ENCODE peak calls at places on chromosome 6, in nine cellular contexts. One of them, this sample, is unnamed.

GRCh38 chr6:10373642-10374359 is 41.1 kb downstream of the TFAP2A start:
- DNase-seq in left cardiac atrium: no peak
- DNase-seq in activated CD4-positive, alpha-beta T cell treated with anti-CD3 and anti-CD28 coated beads for 48 hours: no peak
- DNase-seq in upper lobe of right lung: no peak
- DNase-seq in NT2/D1: no peak
- DNase-seq in H7: no peak
- DNase-seq in LoVo: peak
- DNase-seq in NCI-H2081: no peak
- DNase-seq in dermis blood vessel endothelial cell: no peak
- DNase-seq in this sample: no peak

GRCh38 chr6:38311201-38311600 is 328.5 kb downstream of the BTBD9 start:
- DNase-seq in left cardiac atrium: no peak
- DNase-seq in activated CD4-positive, alpha-beta T cell treated with anti-CD3 and anti-CD28 coated beads for 48 hours: no peak
- DNase-seq in upper lobe of right lung: no peak
- DNase-seq in NT2/D1: no peak
- DNase-seq in H7: no peak
- DNase-seq in LoVo: no peak
- DNase-seq in NCI-H2081: no peak
- DNase-seq in dermis blood vessel endothelial cell: no peak
- DNase-seq in this sample: no peak

GRCh38 chr6:52543729-52544324 is 33.0 kb downstream of the TRAM2 start:
- DNase-seq in left cardiac atrium: no peak
- DNase-seq in activated CD4-positive, alpha-beta T cell treated with anti-CD3 and anti-CD28 coated beads for 48 hours: no peak
- DNase-seq in upper lobe of right lung: no peak
- DNase-seq in NT2/D1: no peak
- DNase-seq in H7: no peak
- DNase-seq in LoVo: no peak
- DNase-seq in NCI-H2081: no peak
- DNase-seq in dermis blood vessel endothelial cell: peak
- DNase-seq in this sample: no peak

GRCh38 chr6:122622404-122622938 is 12.3 kb downstream of the PKIB start:
- DNase-seq in left cardiac atrium: no peak
- DNase-seq in activated CD4-positive, alpha-beta T cell treated with anti-CD3 and anti-CD28 coated beads for 48 hours: no peak
- DNase-seq in upper lobe of right lung: no peak
- DNase-seq in NT2/D1: no peak
- DNase-seq in H7: no peak
- DNase-seq in LoVo: no peak
- DNase-seq in NCI-H2081: peak
- DNase-seq in dermis blood vessel endothelial cell: no peak
- DNase-seq in this sample: no peak

GRCh38 chr6:4340544-4340943 is 205.2 kb upstream of the ECI2 start:
- DNase-seq in left cardiac atrium: no peak
- DNase-seq in activated CD4-positive, alpha-beta T cell treated with anti-CD3 and anti-CD28 coated beads for 48 hours: no peak
- DNase-seq in upper lobe of right lung: no peak
- DNase-seq in NT2/D1: no peak
- DNase-seq in H7: no peak
- DNase-seq in LoVo: no peak
- DNase-seq in NCI-H2081: no peak
- DNase-seq in dermis blood vessel endothelial cell: no peak
- DNase-seq in this sample: no peak

GRCh38 chr6:144153260-144153659 is 2.9 kb downstream of the STX11 start:
- DNase-seq in left cardiac atrium: no peak
- DNase-seq in activated CD4-positive, alpha-beta T cell treated with anti-CD3 and anti-CD28 coated beads for 48 hours: no peak
- DNase-seq in upper lobe of right lung: no peak
- DNase-seq in NT2/D1: no peak
- DNase-seq in H7: no peak
- DNase-seq in LoVo: no peak
- DNase-seq in NCI-H2081: no peak
- DNase-seq in dermis blood vessel endothelial cell: no peak
- DNase-seq in this sample: no peak

GRCh38 chr6:32968093-32968769 is at the start of gene BRD2:
- DNase-seq in left cardiac atrium: peak
- DNase-seq in activated CD4-positive, alpha-beta T cell treated with anti-CD3 and anti-CD28 coated beads for 48 hours: peak
- DNase-seq in upper lobe of right lung: peak
- DNase-seq in NT2/D1: peak
- DNase-seq in H7: peak
- DNase-seq in LoVo: peak
- DNase-seq in NCI-H2081: peak
- DNase-seq in dermis blood vessel endothelial cell: peak
- DNase-seq in this sample: peak

GRCh38 chr6:22826961-22827360 is 257.6 kb downstream of the HDGFL1 start:
- DNase-seq in left cardiac atrium: no peak
- DNase-seq in activated CD4-positive, alpha-beta T cell treated with anti-CD3 and anti-CD28 coated beads for 48 hours: no peak
- DNase-seq in upper lobe of right lung: no peak
- DNase-seq in NT2/D1: no peak
- DNase-seq in H7: no peak
- DNase-seq in LoVo: no peak
- DNase-seq in NCI-H2081: no peak
- DNase-seq in dermis blood vessel endothelial cell: peak
- DNase-seq in this sample: no peak

GRCh38 chr6:26045046-26045938 is 41.9 kb upstream of the HFE start:
- DNase-seq in left cardiac atrium: peak
- DNase-seq in activated CD4-positive, alpha-beta T cell treated with anti-CD3 and anti-CD28 coated beads for 48 hours: peak
- DNase-seq in upper lobe of right lung: peak
- DNase-seq in NT2/D1: peak
- DNase-seq in H7: no peak
- DNase-seq in LoVo: peak
- DNase-seq in NCI-H2081: no peak
- DNase-seq in dermis blood vessel endothelial cell: peak
- DNase-seq in this sample: peak

GRCh38 chr6:13307508-13307995 is 20.8 kb downstream of the TBC1D7 start:
- DNase-seq in left cardiac atrium: no peak
- DNase-seq in activated CD4-positive, alpha-beta T cell treated with anti-CD3 and anti-CD28 coated beads for 48 hours: no peak
- DNase-seq in upper lobe of right lung: no peak
- DNase-seq in NT2/D1: no peak
- DNase-seq in H7: no peak
- DNase-seq in LoVo: no peak
- DNase-seq in NCI-H2081: no peak
- DNase-seq in dermis blood vessel endothelial cell: peak
- DNase-seq in this sample: no peak

GRCh38 chr6:33863723-33864440 is 60.1 kb upstream of the MLN start:
- DNase-seq in left cardiac atrium: no peak
- DNase-seq in activated CD4-positive, alpha-beta T cell treated with anti-CD3 and anti-CD28 coated beads for 48 hours: no peak
- DNase-seq in upper lobe of right lung: no peak
- DNase-seq in NT2/D1: no peak
- DNase-seq in H7: no peak
- DNase-seq in LoVo: no peak
- DNase-seq in NCI-H2081: no peak
- DNase-seq in dermis blood vessel endothelial cell: no peak
- DNase-seq in this sample: no peak

GRCh38 chr6:35474129-35474977 is 6.2 kb downstream of the RPL10A start:
- DNase-seq in left cardiac atrium: no peak
- DNase-seq in activated CD4-positive, alpha-beta T cell treated with anti-CD3 and anti-CD28 coated beads for 48 hours: peak
- DNase-seq in upper lobe of right lung: no peak
- DNase-seq in NT2/D1: no peak
- DNase-seq in H7: peak
- DNase-seq in LoVo: peak
- DNase-seq in NCI-H2081: no peak
- DNase-seq in dermis blood vessel endothelial cell: no peak
- DNase-seq in this sample: no peak

GRCh38 chr6:134835998-134836397 is 113.9 kb downstream of the ALDH8A1 start:
- DNase-seq in left cardiac atrium: no peak
- DNase-seq in activated CD4-positive, alpha-beta T cell treated with anti-CD3 and anti-CD28 coated beads for 48 hours: no peak
- DNase-seq in upper lobe of right lung: no peak
- DNase-seq in NT2/D1: no peak
- DNase-seq in H7: no peak
- DNase-seq in LoVo: no peak
- DNase-seq in NCI-H2081: no peak
- DNase-seq in dermis blood vessel endothelial cell: peak
- DNase-seq in this sample: no peak

GRCh38 chr6:50145125-50145524 is 95.4 kb upstream of the DEFB112 start:
- DNase-seq in left cardiac atrium: no peak
- DNase-seq in activated CD4-positive, alpha-beta T cell treated with anti-CD3 and anti-CD28 coated beads for 48 hours: no peak
- DNase-seq in upper lobe of right lung: no peak
- DNase-seq in NT2/D1: no peak
- DNase-seq in H7: no peak
- DNase-seq in LoVo: peak
- DNase-seq in NCI-H2081: no peak
- DNase-seq in dermis blood vessel endothelial cell: peak
- DNase-seq in this sample: no peak

GRCh38 chr6:3325210-3325609 is 66.5 kb downstream of the PSMG4 start:
- DNase-seq in left cardiac atrium: peak
- DNase-seq in activated CD4-positive, alpha-beta T cell treated with anti-CD3 and anti-CD28 coated beads for 48 hours: no peak
- DNase-seq in upper lobe of right lung: no peak
- DNase-seq in NT2/D1: no peak
- DNase-seq in H7: no peak
- DNase-seq in LoVo: no peak
- DNase-seq in NCI-H2081: no peak
- DNase-seq in dermis blood vessel endothelial cell: peak
- DNase-seq in this sample: no peak

GRCh38 chr6:38115633-38116022 is 296.1 kb downstream of the ZFAND3 start:
- DNase-seq in left cardiac atrium: no peak
- DNase-seq in activated CD4-positive, alpha-beta T cell treated with anti-CD3 and anti-CD28 coated beads for 48 hours: no peak
- DNase-seq in upper lobe of right lung: no peak
- DNase-seq in NT2/D1: no peak
- DNase-seq in H7: no peak
- DNase-seq in LoVo: no peak
- DNase-seq in NCI-H2081: no peak
- DNase-seq in dermis blood vessel endothelial cell: no peak
- DNase-seq in this sample: no peak

GRCh38 chr6:138596126-138596525 is 96.8 kb upstream of the NHSL1 start:
- DNase-seq in left cardiac atrium: no peak
- DNase-seq in activated CD4-positive, alpha-beta T cell treated with anti-CD3 and anti-CD28 coated beads for 48 hours: no peak
- DNase-seq in upper lobe of right lung: no peak
- DNase-seq in NT2/D1: no peak
- DNase-seq in H7: no peak
- DNase-seq in LoVo: no peak
- DNase-seq in NCI-H2081: no peak
- DNase-seq in dermis blood vessel endothelial cell: peak
- DNase-seq in this sample: no peak

GRCh38 chr6:93848011-93848620 is 428.8 kb upstream of the EPHA7 start:
- DNase-seq in left cardiac atrium: no peak
- DNase-seq in activated CD4-positive, alpha-beta T cell treated with anti-CD3 and anti-CD28 coated beads for 48 hours: no peak
- DNase-seq in upper lobe of right lung: no peak
- DNase-seq in NT2/D1: no peak
- DNase-seq in H7: no peak
- DNase-seq in LoVo: no peak
- DNase-seq in NCI-H2081: peak
- DNase-seq in dermis blood vessel endothelial cell: no peak
- DNase-seq in this sample: no peak

GRCh38 chr6:159606786-159607185 is 86.3 kb downstream of the SOD2 start:
- DNase-seq in left cardiac atrium: no peak
- DNase-seq in activated CD4-positive, alpha-beta T cell treated with anti-CD3 and anti-CD28 coated beads for 48 hours: no peak
- DNase-seq in upper lobe of right lung: no peak
- DNase-seq in NT2/D1: no peak
- DNase-seq in H7: no peak
- DNase-seq in LoVo: no peak
- DNase-seq in NCI-H2081: no peak
- DNase-seq in dermis blood vessel endothelial cell: no peak
- DNase-seq in this sample: no peak

GRCh38 chr6:29519291-29520010 is 31.7 kb upstream of the MAS1L start:
- DNase-seq in left cardiac atrium: no peak
- DNase-seq in activated CD4-positive, alpha-beta T cell treated with anti-CD3 and anti-CD28 coated beads for 48 hours: no peak
- DNase-seq in upper lobe of right lung: no peak
- DNase-seq in NT2/D1: no peak
- DNase-seq in H7: no peak
- DNase-seq in LoVo: no peak
- DNase-seq in NCI-H2081: no peak
- DNase-seq in dermis blood vessel endothelial cell: no peak
- DNase-seq in this sample: no peak

GRCh38 chr6:45741437-45742166 is 274.1 kb downstream of the CLIC5 start:
- DNase-seq in left cardiac atrium: no peak
- DNase-seq in activated CD4-positive, alpha-beta T cell treated with anti-CD3 and anti-CD28 coated beads for 48 hours: peak
- DNase-seq in upper lobe of right lung: no peak
- DNase-seq in NT2/D1: no peak
- DNase-seq in H7: no peak
- DNase-seq in LoVo: no peak
- DNase-seq in NCI-H2081: no peak
- DNase-seq in dermis blood vessel endothelial cell: no peak
- DNase-seq in this sample: no peak

GRCh38 chr6:107689881-107690545 is 134.1 kb downstream of the SCML4 start:
- DNase-seq in left cardiac atrium: no peak
- DNase-seq in activated CD4-positive, alpha-beta T cell treated with anti-CD3 and anti-CD28 coated beads for 48 hours: no peak
- DNase-seq in upper lobe of right lung: no peak
- DNase-seq in NT2/D1: no peak
- DNase-seq in H7: no peak
- DNase-seq in LoVo: no peak
- DNase-seq in NCI-H2081: no peak
- DNase-seq in dermis blood vessel endothelial cell: no peak
- DNase-seq in this sample: no peak

GRCh38 chr6:36904851-36905393 is 19.2 kb downstream of the C6orf89 start:
- DNase-seq in left cardiac atrium: no peak
- DNase-seq in activated CD4-positive, alpha-beta T cell treated with anti-CD3 and anti-CD28 coated beads for 48 hours: no peak
- DNase-seq in upper lobe of right lung: no peak
- DNase-seq in NT2/D1: no peak
- DNase-seq in H7: no peak
- DNase-seq in LoVo: no peak
- DNase-seq in NCI-H2081: no peak
- DNase-seq in dermis blood vessel endothelial cell: no peak
- DNase-seq in this sample: no peak

GRCh38 chr6:3822747-3823445 is 26.3 kb upstream of the FAM50B start:
- DNase-seq in left cardiac atrium: no peak
- DNase-seq in activated CD4-positive, alpha-beta T cell treated with anti-CD3 and anti-CD28 coated beads for 48 hours: no peak
- DNase-seq in upper lobe of right lung: no peak
- DNase-seq in NT2/D1: no peak
- DNase-seq in H7: no peak
- DNase-seq in LoVo: no peak
- DNase-seq in NCI-H2081: no peak
- DNase-seq in dermis blood vessel endothelial cell: no peak
- DNase-seq in this sample: no peak

GRCh38 chr6:85081102-85081501 is 316.7 kb upstream of the TBX18 start:
- DNase-seq in left cardiac atrium: no peak
- DNase-seq in activated CD4-positive, alpha-beta T cell treated with anti-CD3 and anti-CD28 coated beads for 48 hours: no peak
- DNase-seq in upper lobe of right lung: no peak
- DNase-seq in NT2/D1: no peak
- DNase-seq in H7: no peak
- DNase-seq in LoVo: no peak
- DNase-seq in NCI-H2081: no peak
- DNase-seq in dermis blood vessel endothelial cell: no peak
- DNase-seq in this sample: no peak

GRCh38 chr6:64224819-64225218 is 589.2 kb downstream of the PHF3 start:
- DNase-seq in left cardiac atrium: peak
- DNase-seq in activated CD4-positive, alpha-beta T cell treated with anti-CD3 and anti-CD28 coated beads for 48 hours: no peak
- DNase-seq in upper lobe of right lung: no peak
- DNase-seq in NT2/D1: no peak
- DNase-seq in H7: no peak
- DNase-seq in LoVo: no peak
- DNase-seq in NCI-H2081: no peak
- DNase-seq in dermis blood vessel endothelial cell: no peak
- DNase-seq in this sample: no peak

GRCh38 chr6:89085409-89086012 is 5.0 kb downstream of the PNRC1 start:
- DNase-seq in left cardiac atrium: no peak
- DNase-seq in activated CD4-positive, alpha-beta T cell treated with anti-CD3 and anti-CD28 coated beads for 48 hours: no peak
- DNase-seq in upper lobe of right lung: no peak
- DNase-seq in NT2/D1: no peak
- DNase-seq in H7: no peak
- DNase-seq in LoVo: no peak
- DNase-seq in NCI-H2081: no peak
- DNase-seq in dermis blood vessel endothelial cell: no peak
- DNase-seq in this sample: no peak

GRCh38 chr6:13454286-13455221 is 32.8 kb downstream of the GFOD1 start:
- DNase-seq in left cardiac atrium: peak
- DNase-seq in activated CD4-positive, alpha-beta T cell treated with anti-CD3 and anti-CD28 coated beads for 48 hours: peak
- DNase-seq in upper lobe of right lung: peak
- DNase-seq in NT2/D1: no peak
- DNase-seq in H7: no peak
- DNase-seq in LoVo: no peak
- DNase-seq in NCI-H2081: no peak
- DNase-seq in dermis blood vessel endothelial cell: peak
- DNase-seq in this sample: peak

GRCh38 chr6:29743025-29743424 is 19.8 kb downstream of the HLA-F start:
- DNase-seq in left cardiac atrium: no peak
- DNase-seq in activated CD4-positive, alpha-beta T cell treated with anti-CD3 and anti-CD28 coated beads for 48 hours: no peak
- DNase-seq in upper lobe of right lung: no peak
- DNase-seq in NT2/D1: no peak
- DNase-seq in H7: no peak
- DNase-seq in LoVo: no peak
- DNase-seq in NCI-H2081: no peak
- DNase-seq in dermis blood vessel endothelial cell: no peak
- DNase-seq in this sample: no peak

This sample was measured in dorsolateral prefrontal cortex.